ENCODE peak calls at places on chromosomes 3 and 15, in ten cellular contexts. F is activated CD8-positive, alpha-beta memory T cell treated with anti-CD3 and anti-CD28 coated beads, Interleukin-2, amount 50 U/mL, for 48 hours; T is NAMALWA; O is HFFc6; Q is T-helper 9 cell; H is stimulated activated CD8-positive, alpha-beta memory T cell treated with anti-CD3 and anti-CD28 coated beads, Interleukin-7, amount 100 ng/mL, for 1 hour; I is stimulated activated CD4-positive, alpha-beta T cell treated with anti-CD3 and anti-CD28 coated beads, Interleukin-2, amount 100 ng/mL, for 24 hours; R is globus pallidus; W is NCI-H2171 treated with DMSO at 0.1 percent for 48 hours; M is Karpas-422. A is an unnamed sample.

GRCh38 chr3:196995646-196996355 is 27.2 kb upstream of the PIGZ start:
- DNase-seq in F (no peak), T (no peak), O (no peak), Q (no peak), H (no peak), I (no peak), R (no peak), W (peak), M (no peak), A (no peak)

GRCh38 chr3:184636774-184637316 is 75.0 kb downstream of the MAGEF1 start:
- DNase-seq in F (peak), T (no peak), O (peak), Q (no peak), H (no peak), I (peak), R (no peak), W (no peak), M (no peak), A (peak)

GRCh38 chr15:47517737-47518136 is 199.6 kb upstream of the SEMA6D start:
- DNase-seq in F (no peak), T (no peak), O (no peak), Q (no peak), H (no peak), I (no peak), R (no peak), W (no peak), M (no peak), A (no peak)

GRCh38 chr15:28125673-28126651 is 26.8 kb upstream of the OCA2 start:
- DNase-seq in F (no peak), T (peak), O (peak), Q (no peak), H (no peak), I (no peak), R (peak), W (peak), M (peak), A (no peak)

GRCh38 chr3:127159547-127159946 is 33.4 kb upstream of the PRR23E start:
- DNase-seq in F (no peak), T (no peak), O (no peak), Q (no peak), H (no peak), I (no peak), R (no peak), W (peak), M (no peak), A (no peak)

GRCh38 chr3:187027531-187027936 is 97.2 kb downstream of the ST6GAL1 start:
- DNase-seq in F (no peak), T (peak), O (no peak), Q (peak), H (no peak), I (no peak), R (no peak), W (no peak), M (peak), A (no peak)

GRCh38 chr15:62440731-62441130 is 275.6 kb upstream of the C2CD4B start:
- DNase-seq in F (no peak), T (no peak), O (no peak), Q (no peak), H (no peak), I (no peak), R (no peak), W (no peak), M (no peak), A (no peak)

GRCh38 chr3:64163019-64163754 is 62.1 kb downstream of the PRICKLE2 start:
- DNase-seq in F (no peak), T (no peak), O (no peak), Q (no peak), H (no peak), I (no peak), R (no peak), W (peak), M (no peak), A (no peak)

GRCh38 chr3:188319569-188319968 is 165.6 kb downstream of the LPP start:
- DNase-seq in F (no peak), T (no peak), O (peak), Q (no peak), H (no peak), I (no peak), R (no peak), W (peak), M (no peak), A (no peak)

GRCh38 chr3:21912656-21913055 is 161.6 kb upstream of the ZNF385D start:
- DNase-seq in F (no peak), T (no peak), O (peak), Q (no peak), H (no peak), I (no peak), R (no peak), W (no peak), M (no peak), A (no peak)

GRCh38 chr3:113211370-113212154 is at the start of gene BOC:
- DNase-seq in F (peak), T (no peak), O (peak), Q (no peak), H (no peak), I (peak), R (no peak), W (peak), M (no peak), A (no peak)

GRCh38 chr15:85865070-85865684 is 70.5 kb upstream of the KLHL25 start:
- DNase-seq in F (no peak), T (peak), O (peak), Q (no peak), H (no peak), I (no peak), R (peak), W (peak), M (peak), A (no peak)

GRCh38 chr3:197523551-197523950 is 32.2 kb downstream of the BDH1 start:
- DNase-seq in F (no peak), T (no peak), O (no peak), Q (no peak), H (no peak), I (no peak), R (no peak), W (no peak), M (no peak), A (no peak)

GRCh38 chr3:189282751-189283150 is 111.0 kb downstream of the TPRG1 start:
- DNase-seq in F (no peak), T (no peak), O (no peak), Q (no peak), H (no peak), I (no peak), R (no peak), W (no peak), M (no peak), A (no peak)

GRCh38 chr3:124221286-124221821 is 229.4 kb upstream of the ROPN1 start:
- DNase-seq in F (no peak), T (no peak), O (no peak), Q (no peak), H (no peak), I (no peak), R (no peak), W (no peak), M (no peak), A (no peak)

GRCh38 chr15:62647195-62647865 is 395.2 kb upstream of the TPM1 start:
- DNase-seq in F (no peak), T (no peak), O (peak), Q (no peak), H (no peak), I (no peak), R (no peak), W (no peak), M (no peak), A (no peak)

GRCh38 chr15:72375501-72375845 is 341 bp downstream of the HEXA start:
- DNase-seq in F (no peak), T (no peak), O (no peak), Q (no peak), H (no peak), I (no peak), R (no peak), W (no peak), M (peak), A (no peak)

GRCh38 chr15:26098801-26099200 is 235.7 kb upstream of the ATP10A start:
- DNase-seq in F (no peak), T (no peak), O (no peak), Q (no peak), H (no peak), I (no peak), R (no peak), W (no peak), M (no peak), A (no peak)

GRCh38 chr15:90750186-90750585 is 33.0 kb downstream of the BLM start:
- DNase-seq in F (no peak), T (no peak), O (no peak), Q (no peak), H (no peak), I (peak), R (no peak), W (no peak), M (no peak), A (no peak)

GRCh38 chr3:48180021-48180420 is 8.2 kb downstream of the CDC25A start:
- DNase-seq in F (no peak), T (no peak), O (no peak), Q (no peak), H (no peak), I (no peak), R (no peak), W (no peak), M (no peak), A (no peak)

GRCh38 chr3:197309528-197310361 is 11.3 kb upstream of the DLG1 start:
- DNase-seq in F (no peak), T (peak), O (peak), Q (no peak), H (no peak), I (no peak), R (no peak), W (no peak), M (peak), A (no peak)

GRCh38 chr3:21697707-21698106 is 53.3 kb downstream of the ZNF385D start:
- DNase-seq in F (no peak), T (no peak), O (peak), Q (no peak), H (no peak), I (no peak), R (no peak), W (no peak), M (no peak), A (no peak)

GRCh38 chr3:157335677-157336076 is 101.0 kb upstream of the PTX3 start:
- DNase-seq in F (no peak), T (no peak), O (peak), Q (no peak), H (no peak), I (no peak), R (peak), W (no peak), M (no peak), A (no peak)

GRCh38 chr3:67083277-67083676 is 85.2 kb downstream of the KBTBD8 start:
- DNase-seq in F (no peak), T (peak), O (no peak), Q (peak), H (no peak), I (peak), R (no peak), W (no peak), M (peak), A (peak)

GRCh38 chr3:155101398-155101797 is 21.3 kb downstream of the MME start:
- DNase-seq in F (no peak), T (no peak), O (no peak), Q (no peak), H (no peak), I (no peak), R (no peak), W (no peak), M (no peak), A (no peak)

GRCh38 chr15:74196175-74196574 is 6.4 kb downstream of the STRA6 start:
- DNase-seq in F (no peak), T (no peak), O (peak), Q (no peak), H (no peak), I (no peak), R (no peak), W (no peak), M (no peak), A (no peak)

GRCh38 chr3:150710097-150710496 is 6.4 kb upstream of the ERICH6 start:
- DNase-seq in F (no peak), T (no peak), O (peak), Q (no peak), H (no peak), I (no peak), R (no peak), W (no peak), M (no peak), A (no peak)

GRCh38 chr3:12591997-12592715 is 35.3 kb downstream of the MKRN2 start:
- DNase-seq in F (no peak), T (no peak), O (no peak), Q (no peak), H (no peak), I (no peak), R (no peak), W (no peak), M (no peak), A (no peak)

GRCh38 chr15:48823237-48823636 is 12.4 kb upstream of the CEP152 start:
- DNase-seq in F (no peak), T (no peak), O (peak), Q (no peak), H (no peak), I (no peak), R (no peak), W (no peak), M (no peak), A (no peak)

GRCh38 chr15:67861983-67862382 is 22.1 kb upstream of the RNU6-1 start:
- DNase-seq in F (no peak), T (no peak), O (no peak), Q (no peak), H (no peak), I (no peak), R (no peak), W (no peak), M (no peak), A (no peak)

GRCh38 chr3:193846569-193846968 is 253.6 kb downstream of the OPA1 start:
- DNase-seq in F (no peak), T (no peak), O (no peak), Q (no peak), H (no peak), I (no peak), R (no peak), W (no peak), M (no peak), A (no peak)

GRCh38 chr3:79983063-79983561 is 215.3 kb upstream of the ROBO1 start:
- DNase-seq in F (no peak), T (no peak), O (no peak), Q (no peak), H (no peak), I (no peak), R (no peak), W (no peak), M (no peak), A (no peak)

GRCh38 chr3:193620650-193621049 is 27.6 kb downstream of the OPA1 start:
- DNase-seq in F (no peak), T (no peak), O (no peak), Q (no peak), H (no peak), I (no peak), R (peak), W (no peak), M (no peak), A (no peak)

GRCh38 chr15:63010386-63010785 is 32.2 kb upstream of the TPM1 start:
- DNase-seq in F (no peak), T (no peak), O (no peak), Q (no peak), H (no peak), I (no peak), R (no peak), W (no peak), M (no peak), A (no peak)

GRCh38 chr3:71690222-71690821 is 34.9 kb downstream of the EIF4E3 start:
- DNase-seq in F (no peak), T (no peak), O (peak), Q (no peak), H (no peak), I (no peak), R (no peak), W (no peak), M (no peak), A (no peak)

GRCh38 chr15:57306944-57307411 is 69.3 kb upstream of the CGNL1 start:
- DNase-seq in F (no peak), T (no peak), O (no peak), Q (no peak), H (no peak), I (no peak), R (no peak), W (no peak), M (no peak), A (no peak)